ENCODE peak calls at places on chromosomes 11 and 22, in seven cellular contexts. One of them, this sample, is unnamed.

GRCh38 chr11:118238397-118238796 is 13.6 kb upstream of the JAML start:
- DNase-seq in HFFc6: no peak
- DNase-seq in choroid plexus epithelial cell: no peak
- DNase-seq in right atrium auricular region: no peak
- DNase-seq in bronchial epithelial cell: peak
- DNase-seq in AG04450: no peak
- DNase-seq in endodermal cell: no peak
- DNase-seq in this sample: no peak

GRCh38 chr11:25163421-25163820 is 666.6 kb downstream of the LUZP2 start:
- DNase-seq in HFFc6: no peak
- DNase-seq in choroid plexus epithelial cell: peak
- DNase-seq in right atrium auricular region: no peak
- DNase-seq in bronchial epithelial cell: no peak
- DNase-seq in AG04450: no peak
- DNase-seq in endodermal cell: no peak
- DNase-seq in this sample: no peak

GRCh38 chr11:1040428-1041148 is 4.1 kb upstream of the MUC6 start:
- DNase-seq in HFFc6: no peak
- DNase-seq in choroid plexus epithelial cell: no peak
- DNase-seq in right atrium auricular region: no peak
- DNase-seq in bronchial epithelial cell: no peak
- DNase-seq in AG04450: no peak
- DNase-seq in endodermal cell: no peak
- DNase-seq in this sample: no peak

GRCh38 chr11:63179446-63180068 is 35.5 kb upstream of the SLC22A24 start:
- DNase-seq in HFFc6: no peak
- DNase-seq in choroid plexus epithelial cell: no peak
- DNase-seq in right atrium auricular region: no peak
- DNase-seq in bronchial epithelial cell: no peak
- DNase-seq in AG04450: no peak
- DNase-seq in endodermal cell: no peak
- DNase-seq in this sample: no peak

GRCh38 chr11:5004429-5005274 is 10.0 kb downstream of the OR51L1 start:
- DNase-seq in HFFc6: peak
- DNase-seq in choroid plexus epithelial cell: peak
- DNase-seq in right atrium auricular region: no peak
- DNase-seq in bronchial epithelial cell: peak
- DNase-seq in AG04450: peak
- DNase-seq in endodermal cell: peak
- DNase-seq in this sample: peak

GRCh38 chr22:39408807-39409206 is 9.2 kb downstream of the TAB1 start:
- DNase-seq in HFFc6: no peak
- DNase-seq in choroid plexus epithelial cell: no peak
- DNase-seq in right atrium auricular region: no peak
- DNase-seq in bronchial epithelial cell: peak
- DNase-seq in AG04450: no peak
- DNase-seq in endodermal cell: no peak
- DNase-seq in this sample: no peak

GRCh38 chr11:3058753-3059664 is 1.8 kb upstream of the CARS1 start:
- DNase-seq in HFFc6: peak
- DNase-seq in choroid plexus epithelial cell: peak
- DNase-seq in right atrium auricular region: peak
- DNase-seq in bronchial epithelial cell: peak
- DNase-seq in AG04450: peak
- DNase-seq in endodermal cell: peak
- DNase-seq in this sample: peak

GRCh38 chr22:49193348-49193747 is 634.3 kb downstream of the BRD1 start:
- DNase-seq in HFFc6: no peak
- DNase-seq in choroid plexus epithelial cell: no peak
- DNase-seq in right atrium auricular region: no peak
- DNase-seq in bronchial epithelial cell: no peak
- DNase-seq in AG04450: no peak
- DNase-seq in endodermal cell: no peak
- DNase-seq in this sample: no peak

GRCh38 chr11:59754494-59754858 is 700 bp upstream of the STX3 start:
- DNase-seq in HFFc6: no peak
- DNase-seq in choroid plexus epithelial cell: peak
- DNase-seq in right atrium auricular region: no peak
- DNase-seq in bronchial epithelial cell: peak
- DNase-seq in AG04450: no peak
- DNase-seq in endodermal cell: peak
- DNase-seq in this sample: no peak

GRCh38 chr22:20751185-20751851 is 22.6 kb upstream of the SERPIND1 start:
- DNase-seq in HFFc6: no peak
- DNase-seq in choroid plexus epithelial cell: peak
- DNase-seq in right atrium auricular region: no peak
- DNase-seq in bronchial epithelial cell: no peak
- DNase-seq in AG04450: no peak
- DNase-seq in endodermal cell: peak
- DNase-seq in this sample: no peak

GRCh38 chr11:115459563-115459962 is 44.7 kb downstream of the CADM1 start:
- DNase-seq in HFFc6: no peak
- DNase-seq in choroid plexus epithelial cell: peak
- DNase-seq in right atrium auricular region: no peak
- DNase-seq in bronchial epithelial cell: no peak
- DNase-seq in AG04450: peak
- DNase-seq in endodermal cell: no peak
- DNase-seq in this sample: no peak

GRCh38 chr11:10164621-10165020 is 129.4 kb downstream of the SBF2 start:
- DNase-seq in HFFc6: no peak
- DNase-seq in choroid plexus epithelial cell: no peak
- DNase-seq in right atrium auricular region: no peak
- DNase-seq in bronchial epithelial cell: no peak
- DNase-seq in AG04450: no peak
- DNase-seq in endodermal cell: no peak
- DNase-seq in this sample: no peak

GRCh38 chr11:14300661-14301304 is 58.2 kb downstream of the RRAS2 start:
- DNase-seq in HFFc6: peak
- DNase-seq in choroid plexus epithelial cell: peak
- DNase-seq in right atrium auricular region: peak
- DNase-seq in bronchial epithelial cell: peak
- DNase-seq in AG04450: no peak
- DNase-seq in endodermal cell: peak
- DNase-seq in this sample: peak

GRCh38 chr11:70788247-70789022 is 390.1 kb downstream of the CTTN start:
- DNase-seq in HFFc6: peak
- DNase-seq in choroid plexus epithelial cell: peak
- DNase-seq in right atrium auricular region: no peak
- DNase-seq in bronchial epithelial cell: peak
- DNase-seq in AG04450: peak
- DNase-seq in endodermal cell: no peak
- DNase-seq in this sample: peak

GRCh38 chr11:78140392-78141077 is 1.1 kb upstream of the ALG8 start:
- DNase-seq in HFFc6: no peak
- DNase-seq in choroid plexus epithelial cell: no peak
- DNase-seq in right atrium auricular region: no peak
- DNase-seq in bronchial epithelial cell: no peak
- DNase-seq in AG04450: no peak
- DNase-seq in endodermal cell: no peak
- DNase-seq in this sample: no peak

GRCh38 chr11:57903441-57904123 is 120.1 kb upstream of the OR9Q1 start:
- DNase-seq in HFFc6: no peak
- DNase-seq in choroid plexus epithelial cell: no peak
- DNase-seq in right atrium auricular region: no peak
- DNase-seq in bronchial epithelial cell: peak
- DNase-seq in AG04450: no peak
- DNase-seq in endodermal cell: peak
- DNase-seq in this sample: no peak

GRCh38 chr22:24772493-24773220 is 1.9 kb downstream of the PIWIL3 start:
- DNase-seq in HFFc6: peak
- DNase-seq in choroid plexus epithelial cell: peak
- DNase-seq in right atrium auricular region: no peak
- DNase-seq in bronchial epithelial cell: peak
- DNase-seq in AG04450: no peak
- DNase-seq in endodermal cell: peak
- DNase-seq in this sample: peak
- TF ChIP-seq CTCF in HFFc6: peak
- TF ChIP-seq CTCF in choroid plexus epithelial cell: peak
- TF ChIP-seq CTCF in right atrium auricular region: no peak
- TF ChIP-seq CTCF in bronchial epithelial cell: peak
- TF ChIP-seq CTCF in AG04450: peak
- TF ChIP-seq CTCF in endodermal cell: peak
- TF ChIP-seq CTCF in this sample: peak

DNA sequence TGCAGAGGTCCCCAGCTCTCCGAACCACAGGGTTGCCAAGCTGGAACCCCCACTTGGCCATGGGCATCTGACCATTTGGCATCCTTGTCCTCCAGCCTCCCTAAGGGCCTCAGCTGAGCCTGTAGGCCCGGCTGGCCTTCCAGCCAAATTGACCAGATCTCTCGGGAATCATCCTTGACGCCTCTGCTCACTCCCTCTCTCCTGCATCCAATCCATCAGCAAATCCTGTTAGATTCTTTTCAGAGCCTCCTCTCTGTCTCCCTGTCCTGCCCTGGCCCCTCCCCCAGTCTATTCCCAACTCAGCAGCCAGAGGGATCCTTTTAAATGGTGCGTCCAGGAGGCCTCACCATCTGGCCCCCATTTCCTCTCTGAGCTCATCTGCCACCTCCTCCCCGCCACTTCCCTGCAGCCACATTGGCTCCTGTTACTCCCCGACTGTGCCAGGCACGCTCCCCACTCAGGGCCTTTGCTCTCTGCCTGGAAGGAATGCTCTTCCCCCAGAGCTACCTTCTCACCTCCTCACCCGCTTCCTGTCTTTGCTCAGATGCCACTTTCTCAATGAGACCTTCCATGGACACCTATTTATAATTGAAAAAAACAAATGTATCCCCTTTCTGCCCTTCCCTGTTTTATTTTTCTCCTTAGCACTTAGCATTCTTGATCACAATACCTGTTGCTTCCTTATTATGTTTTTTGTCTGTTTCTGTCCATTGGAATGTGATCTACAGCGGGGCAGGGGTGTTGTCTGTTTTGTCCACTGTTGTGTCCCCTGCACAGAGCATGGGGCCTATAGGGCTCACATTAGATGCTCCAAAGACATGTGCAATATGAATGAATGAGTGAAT is 78.1 kb downstream of the NFAM1 start:
- DNase-seq in HFFc6: peak
- DNase-seq in choroid plexus epithelial cell: no peak
- DNase-seq in right atrium auricular region: no peak
- DNase-seq in bronchial epithelial cell: no peak
- DNase-seq in AG04450: no peak
- DNase-seq in endodermal cell: peak
- DNase-seq in this sample: peak
- TF ChIP-seq CTCF in HFFc6: peak
- TF ChIP-seq CTCF in choroid plexus epithelial cell: peak
- TF ChIP-seq CTCF in right atrium auricular region: no peak
- TF ChIP-seq CTCF in bronchial epithelial cell: no peak
- TF ChIP-seq CTCF in AG04450: peak
- TF ChIP-seq CTCF in endodermal cell: peak
- TF ChIP-seq CTCF in this sample: peak

DNA sequence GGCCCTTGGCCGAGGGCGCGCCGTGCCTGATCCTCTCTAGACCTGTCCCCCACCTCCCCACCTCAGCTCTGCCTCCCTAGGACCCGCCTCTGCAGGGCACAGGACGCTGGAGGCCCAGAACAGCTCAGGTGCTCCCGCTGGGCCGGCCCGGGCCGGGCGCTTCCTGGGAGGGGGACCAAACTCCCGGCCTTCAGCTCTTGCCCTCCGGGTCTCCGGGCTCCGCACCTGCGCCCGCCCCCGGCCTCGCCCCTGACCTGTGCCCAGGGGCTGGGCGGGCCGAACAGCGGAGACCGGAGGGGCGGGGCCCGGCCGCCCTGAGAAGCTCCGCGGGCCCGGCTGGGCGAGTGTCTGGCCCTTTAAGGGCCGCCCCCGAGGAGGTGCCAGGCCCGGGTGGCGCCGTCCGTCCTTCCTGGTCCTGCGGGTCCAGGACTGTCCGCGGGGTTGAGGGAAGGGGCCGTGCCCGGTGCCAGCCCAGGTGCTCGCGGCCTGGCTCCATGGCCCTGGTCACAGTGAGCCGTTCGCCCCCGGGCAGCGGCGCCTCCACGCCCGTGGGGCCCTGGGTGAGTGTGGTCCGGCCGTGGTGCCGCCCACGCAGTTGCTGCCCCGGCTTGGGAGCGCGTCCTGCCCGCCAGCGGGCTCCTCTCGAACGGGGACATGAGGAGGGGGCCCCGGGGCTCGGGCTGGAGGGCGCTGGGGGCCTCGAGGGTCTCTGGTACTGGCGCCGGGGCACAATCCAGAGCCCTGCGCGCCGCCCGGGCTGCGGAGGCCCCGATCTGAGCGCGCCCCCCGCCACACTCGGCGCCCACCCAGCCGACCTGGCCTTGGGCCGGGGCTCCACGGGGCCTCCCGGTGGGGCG is at the start of gene SSH3:
- DNase-seq in HFFc6: peak
- DNase-seq in choroid plexus epithelial cell: peak
- DNase-seq in right atrium auricular region: no peak
- DNase-seq in bronchial epithelial cell: peak
- DNase-seq in AG04450: no peak
- DNase-seq in endodermal cell: peak
- DNase-seq in this sample: no peak
- TF ChIP-seq CTCF in HFFc6: no peak
- TF ChIP-seq CTCF in choroid plexus epithelial cell: no peak
- TF ChIP-seq CTCF in right atrium auricular region: no peak
- TF ChIP-seq CTCF in bronchial epithelial cell: no peak
- TF ChIP-seq CTCF in AG04450: no peak
- TF ChIP-seq CTCF in endodermal cell: no peak
- TF ChIP-seq CTCF in this sample: no peak

GRCh38 chr22:45246060-45246985 is 5.6 kb upstream of the KIAA0930 start:
- DNase-seq in HFFc6: peak
- DNase-seq in choroid plexus epithelial cell: peak
- DNase-seq in right atrium auricular region: peak
- DNase-seq in bronchial epithelial cell: peak
- DNase-seq in AG04450: peak
- DNase-seq in endodermal cell: peak
- DNase-seq in this sample: peak

GRCh38 chr22:45240810-45241631 is at the start of gene KIAA0930:
- DNase-seq in HFFc6: peak
- DNase-seq in choroid plexus epithelial cell: peak
- DNase-seq in right atrium auricular region: peak
- DNase-seq in bronchial epithelial cell: no peak
- DNase-seq in AG04450: peak
- DNase-seq in endodermal cell: peak
- DNase-seq in this sample: no peak

GRCh38 chr22:45240137-45240809 is 421 bp downstream of the KIAA0930 start:
- DNase-seq in HFFc6: no peak
- DNase-seq in choroid plexus epithelial cell: peak
- DNase-seq in right atrium auricular region: no peak
- DNase-seq in bronchial epithelial cell: no peak
- DNase-seq in AG04450: no peak
- DNase-seq in endodermal cell: peak
- DNase-seq in this sample: no peak

GRCh38 chr22:45239378-45240136 is 1.1 kb downstream of the KIAA0930 start:
- DNase-seq in HFFc6: no peak
- DNase-seq in choroid plexus epithelial cell: no peak
- DNase-seq in right atrium auricular region: no peak
- DNase-seq in bronchial epithelial cell: no peak
- DNase-seq in AG04450: no peak
- DNase-seq in endodermal cell: no peak
- DNase-seq in this sample: no peak

DNA sequence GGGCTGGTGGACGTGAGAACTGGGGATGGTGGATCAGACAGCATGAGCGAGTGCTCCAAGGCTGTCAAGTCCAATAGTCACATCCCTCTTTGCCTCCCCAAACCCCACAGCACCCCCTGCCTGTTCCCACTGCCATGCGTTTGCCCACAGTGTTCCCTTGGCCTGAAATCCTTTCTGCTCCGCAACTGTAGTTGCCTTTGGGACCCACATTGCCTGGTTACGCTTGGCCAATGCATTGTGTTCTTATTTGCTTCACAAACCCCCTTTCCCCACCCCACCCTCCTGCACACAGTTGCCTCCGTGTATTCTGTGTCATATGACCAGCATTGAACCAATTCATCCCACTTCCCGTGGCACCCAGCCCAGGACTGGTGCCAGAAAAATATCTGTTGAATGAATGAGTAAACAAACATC is 2.1 kb upstream of the KIAA0930 start:
- DNase-seq in HFFc6: no peak
- DNase-seq in choroid plexus epithelial cell: no peak
- DNase-seq in right atrium auricular region: no peak
- DNase-seq in bronchial epithelial cell: peak
- DNase-seq in AG04450: no peak
- DNase-seq in endodermal cell: no peak
- DNase-seq in this sample: no peak
- TF ChIP-seq CTCF in HFFc6: peak
- TF ChIP-seq CTCF in choroid plexus epithelial cell: peak
- TF ChIP-seq CTCF in right atrium auricular region: no peak
- TF ChIP-seq CTCF in bronchial epithelial cell: peak
- TF ChIP-seq CTCF in AG04450: peak
- TF ChIP-seq CTCF in endodermal cell: peak
- TF ChIP-seq CTCF in this sample: peak